ENCODE peak calls at places on chromosomes 13 and 19, in eight cellular contexts. One of them, this sample, is unnamed.

GRCh38 chr19:55540619-55541018 is 3.7 kb upstream of the SBK2 start:
- DNase-seq in uterus: no peak
- DNase-seq in effector memory CD4-positive, alpha-beta T cell: no peak
- DNase-seq in mammary epithelial cell: no peak
- DNase-seq in body of pancreas: no peak
- DNase-seq in cardiac muscle cell: no peak
- DNase-seq in foreskin keratinocyte: no peak
- DNase-seq in pancreas: no peak
- DNase-seq in this sample: no peak

GRCh38 chr19:17684256-17684655 is 3.9 kb downstream of the UNC13A start:
- DNase-seq in uterus: no peak
- DNase-seq in effector memory CD4-positive, alpha-beta T cell: no peak
- DNase-seq in mammary epithelial cell: no peak
- DNase-seq in body of pancreas: no peak
- DNase-seq in cardiac muscle cell: no peak
- DNase-seq in foreskin keratinocyte: no peak
- DNase-seq in pancreas: no peak
- DNase-seq in this sample: no peak

GRCh38 chr13:38398810-38399493 is 49.3 kb downstream of the UFM1 start:
- DNase-seq in uterus: no peak
- DNase-seq in effector memory CD4-positive, alpha-beta T cell: no peak
- DNase-seq in mammary epithelial cell: peak; percentile 95
- DNase-seq in body of pancreas: no peak
- DNase-seq in cardiac muscle cell: peak; percentile 76
- DNase-seq in foreskin keratinocyte: peak; percentile 53
- DNase-seq in pancreas: no peak
- DNase-seq in this sample: no peak

GRCh38 chr19:4066176-4066606 is 508 bp downstream of the ZBTB7A start:
- DNase-seq in uterus: no peak
- DNase-seq in effector memory CD4-positive, alpha-beta T cell: peak; percentile 48
- DNase-seq in mammary epithelial cell: no peak
- DNase-seq in body of pancreas: no peak
- DNase-seq in cardiac muscle cell: no peak
- DNase-seq in foreskin keratinocyte: no peak
- DNase-seq in pancreas: peak; percentile 66
- DNase-seq in this sample: no peak

GRCh38 chr19:35284153-35285140 is 2.1 kb downstream of the HAMP start:
- DNase-seq in uterus: no peak
- DNase-seq in effector memory CD4-positive, alpha-beta T cell: no peak
- DNase-seq in mammary epithelial cell: no peak
- DNase-seq in body of pancreas: no peak
- DNase-seq in cardiac muscle cell: no peak
- DNase-seq in foreskin keratinocyte: no peak
- DNase-seq in pancreas: no peak
- DNase-seq in this sample: no peak

GRCh38 chr13:20713751-20714150 is 10.3 kb downstream of the IL17D start:
- DNase-seq in uterus: no peak
- DNase-seq in effector memory CD4-positive, alpha-beta T cell: no peak
- DNase-seq in mammary epithelial cell: no peak
- DNase-seq in body of pancreas: no peak
- DNase-seq in cardiac muscle cell: peak; percentile 52
- DNase-seq in foreskin keratinocyte: no peak
- DNase-seq in pancreas: no peak
- DNase-seq in this sample: peak; percentile 14

GRCh38 chr13:71460179-71460578 is 406.8 kb downstream of the DACH1 start:
- DNase-seq in uterus: no peak
- DNase-seq in effector memory CD4-positive, alpha-beta T cell: no peak
- DNase-seq in mammary epithelial cell: peak; percentile 2
- DNase-seq in body of pancreas: no peak
- DNase-seq in cardiac muscle cell: peak; percentile 47
- DNase-seq in foreskin keratinocyte: no peak
- DNase-seq in pancreas: no peak
- DNase-seq in this sample: no peak

GRCh38 chr13:40665754-40666057 is 735 bp downstream of the FOXO1 start:
- DNase-seq in uterus: no peak
- DNase-seq in effector memory CD4-positive, alpha-beta T cell: peak; percentile 42
- DNase-seq in mammary epithelial cell: no peak
- DNase-seq in body of pancreas: no peak
- DNase-seq in cardiac muscle cell: no peak
- DNase-seq in foreskin keratinocyte: no peak
- DNase-seq in pancreas: no peak
- DNase-seq in this sample: no peak

GRCh38 chr13:51534075-51534817 is 50.0 kb upstream of the WDFY2 start:
- DNase-seq in uterus: no peak
- DNase-seq in effector memory CD4-positive, alpha-beta T cell: no peak
- DNase-seq in mammary epithelial cell: peak; percentile 35
- DNase-seq in body of pancreas: no peak
- DNase-seq in cardiac muscle cell: no peak
- DNase-seq in foreskin keratinocyte: peak; percentile 40
- DNase-seq in pancreas: no peak
- DNase-seq in this sample: no peak

GRCh38 chr19:12801466-12802266 is at the start of the genes PRDX2 and THSD8:
- DNase-seq in uterus: peak; percentile 72
- DNase-seq in effector memory CD4-positive, alpha-beta T cell: peak; percentile 50
- DNase-seq in mammary epithelial cell: peak; percentile 69
- DNase-seq in body of pancreas: peak; percentile 87
- DNase-seq in cardiac muscle cell: peak; percentile 86
- DNase-seq in foreskin keratinocyte: peak; percentile 52
- DNase-seq in pancreas: peak; percentile 84
- DNase-seq in this sample: peak; percentile 34

DNA sequence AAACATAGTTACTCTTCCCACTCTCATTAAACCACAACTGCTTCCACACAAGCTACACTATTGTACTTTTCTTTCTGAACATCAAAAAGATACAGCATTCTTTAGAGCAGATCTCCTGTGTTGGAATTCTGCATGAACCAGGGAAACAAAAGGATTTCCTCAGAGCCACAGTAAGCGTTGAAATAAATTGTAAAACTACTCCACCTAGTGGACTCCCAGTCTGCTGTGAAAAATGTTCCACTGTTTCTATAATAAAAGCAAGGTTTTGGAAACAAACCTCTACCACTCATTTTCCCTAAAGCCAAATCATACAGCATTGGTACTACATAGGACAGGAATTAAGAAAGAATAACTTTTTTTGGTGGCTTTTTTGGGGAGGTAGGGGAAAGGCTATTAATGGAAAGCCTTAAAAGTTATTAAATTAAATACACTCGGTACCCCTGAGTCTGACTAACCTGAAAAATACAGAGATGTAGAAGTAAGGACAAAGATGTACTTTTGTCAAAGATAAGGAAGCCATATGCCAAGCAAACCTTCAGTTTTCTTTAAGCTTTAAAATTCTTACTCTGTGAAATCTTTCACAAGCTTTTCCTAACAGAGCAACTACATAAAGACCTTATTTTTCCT is 19.3 kb downstream of the NUFIP1 start:
- DNase-seq in uterus: no peak
- DNase-seq in effector memory CD4-positive, alpha-beta T cell: no peak
- DNase-seq in mammary epithelial cell: peak; percentile 28
- DNase-seq in body of pancreas: no peak
- DNase-seq in cardiac muscle cell: peak; percentile 82
- DNase-seq in foreskin keratinocyte: peak; percentile 32
- DNase-seq in pancreas: no peak
- DNase-seq in this sample: no peak
- H3K27ac ChIP-seq in uterus: peak overlapping the region; percentile 66
- H3K27ac ChIP-seq in effector memory CD4-positive, alpha-beta T cell: no peak overlapping the region
- H3K27ac ChIP-seq in mammary epithelial cell: no peak overlapping the region
- H3K27ac ChIP-seq in body of pancreas: peak overlapping the region; percentile 29
- H3K27ac ChIP-seq in cardiac muscle cell: no peak overlapping the region
- H3K27ac ChIP-seq in foreskin keratinocyte: no peak overlapping the region
- H3K27ac ChIP-seq in pancreas: no peak overlapping the region
- H3K27ac ChIP-seq in this sample: no peak overlapping the region

GRCh38 chr13:100432611-100433010 is 156.0 kb downstream of the GGACT start:
- DNase-seq in uterus: no peak
- DNase-seq in effector memory CD4-positive, alpha-beta T cell: no peak
- DNase-seq in mammary epithelial cell: no peak
- DNase-seq in body of pancreas: no peak
- DNase-seq in cardiac muscle cell: no peak
- DNase-seq in foreskin keratinocyte: no peak
- DNase-seq in pancreas: no peak
- DNase-seq in this sample: no peak

GRCh38 chr13:100436099-100436498 is 152.5 kb downstream of the GGACT start:
- DNase-seq in uterus: no peak
- DNase-seq in effector memory CD4-positive, alpha-beta T cell: no peak
- DNase-seq in mammary epithelial cell: no peak
- DNase-seq in body of pancreas: peak; percentile 68
- DNase-seq in cardiac muscle cell: no peak
- DNase-seq in foreskin keratinocyte: no peak
- DNase-seq in pancreas: no peak
- DNase-seq in this sample: no peak

GRCh38 chr13:100433475-100433874 is 155.1 kb downstream of the GGACT start:
- DNase-seq in uterus: no peak
- DNase-seq in effector memory CD4-positive, alpha-beta T cell: no peak
- DNase-seq in mammary epithelial cell: no peak
- DNase-seq in body of pancreas: no peak
- DNase-seq in cardiac muscle cell: no peak
- DNase-seq in foreskin keratinocyte: no peak
- DNase-seq in pancreas: no peak
- DNase-seq in this sample: no peak

GRCh38 chr13:100438059-100438788 is 150.4 kb downstream of the GGACT start:
- DNase-seq in uterus: no peak
- DNase-seq in effector memory CD4-positive, alpha-beta T cell: no peak
- DNase-seq in mammary epithelial cell: no peak
- DNase-seq in body of pancreas: no peak
- DNase-seq in cardiac muscle cell: no peak
- DNase-seq in foreskin keratinocyte: no peak
- DNase-seq in pancreas: no peak
- DNase-seq in this sample: no peak

GRCh38 chr13:100434010-100434763 is 154.4 kb downstream of the GGACT start:
- DNase-seq in uterus: no peak
- DNase-seq in effector memory CD4-positive, alpha-beta T cell: no peak
- DNase-seq in mammary epithelial cell: peak; percentile 54
- DNase-seq in body of pancreas: no peak
- DNase-seq in cardiac muscle cell: peak; percentile 40
- DNase-seq in foreskin keratinocyte: peak; percentile 36
- DNase-seq in pancreas: no peak
- DNase-seq in this sample: no peak
- H3K27ac ChIP-seq in uterus: no peak overlapping the region
- H3K27ac ChIP-seq in effector memory CD4-positive, alpha-beta T cell: no peak overlapping the region
- H3K27ac ChIP-seq in mammary epithelial cell: no peak overlapping the region
- H3K27ac ChIP-seq in body of pancreas: no peak overlapping the region
- H3K27ac ChIP-seq in cardiac muscle cell: no peak overlapping the region
- H3K27ac ChIP-seq in foreskin keratinocyte: no peak overlapping the region
- H3K27ac ChIP-seq in pancreas: no peak overlapping the region
- H3K27ac ChIP-seq in this sample: no peak overlapping the region

GRCh38 chr19:37931941-37932655 is 25.1 kb downstream of the SIPA1L3 start:
- DNase-seq in uterus: no peak
- DNase-seq in effector memory CD4-positive, alpha-beta T cell: no peak
- DNase-seq in mammary epithelial cell: peak; percentile 98
- DNase-seq in body of pancreas: peak; percentile 92
- DNase-seq in cardiac muscle cell: peak; percentile 63
- DNase-seq in foreskin keratinocyte: peak; percentile 96
- DNase-seq in pancreas: peak; percentile 88
- DNase-seq in this sample: no peak
- H3K27ac ChIP-seq in uterus: no peak overlapping the region
- H3K27ac ChIP-seq in effector memory CD4-positive, alpha-beta T cell: no peak overlapping the region
- H3K27ac ChIP-seq in mammary epithelial cell: peak overlapping the region; percentile 72
- H3K27ac ChIP-seq in body of pancreas: peak overlapping the region; percentile 89
- H3K27ac ChIP-seq in cardiac muscle cell: peak overlapping the region; percentile 85
- H3K27ac ChIP-seq in foreskin keratinocyte: peak overlapping the region; percentile 38
- H3K27ac ChIP-seq in pancreas: peak overlapping the region; percentile 64
- H3K27ac ChIP-seq in this sample: no peak overlapping the region

GRCh38 chr19:41299755-41300089 is 10.2 kb upstream of the CCDC97 start:
- DNase-seq in uterus: peak; percentile 51
- DNase-seq in effector memory CD4-positive, alpha-beta T cell: peak; percentile 51
- DNase-seq in mammary epithelial cell: no peak
- DNase-seq in body of pancreas: peak; percentile 48
- DNase-seq in cardiac muscle cell: peak; percentile 78
- DNase-seq in foreskin keratinocyte: no peak
- DNase-seq in pancreas: no peak
- DNase-seq in this sample: no peak
- H3K27ac ChIP-seq in uterus: peak overlapping the region; percentile 69
- H3K27ac ChIP-seq in effector memory CD4-positive, alpha-beta T cell: peak overlapping the region; percentile 81
- H3K27ac ChIP-seq in mammary epithelial cell: no peak overlapping the region
- H3K27ac ChIP-seq in body of pancreas: peak overlapping the region; percentile 59
- H3K27ac ChIP-seq in cardiac muscle cell: peak overlapping the region; percentile 93
- H3K27ac ChIP-seq in foreskin keratinocyte: no peak overlapping the region
- H3K27ac ChIP-seq in pancreas: no peak overlapping the region
- H3K27ac ChIP-seq in this sample: no peak overlapping the region